ENCODE peak calls at places on chromosomes 5 and 9, in four cellular contexts. One of them, this sample, is unnamed.

GRCh38 chr5:67014957-67015400 is 181.6 kb downstream of the CD180 start:
- DNase-seq in effector memory CD4-positive, alpha-beta T cell: no peak
- DNase-seq in epithelial cell of esophagus: peak; percentile 60
- DNase-seq in fibroblast of pulmonary artery: peak; percentile 91
- DNase-seq in this sample: no peak

GRCh38 chr9:134709512-134710270 is 68.1 kb downstream of the COL5A1 start:
- DNase-seq in effector memory CD4-positive, alpha-beta T cell: no peak
- DNase-seq in epithelial cell of esophagus: no peak
- DNase-seq in fibroblast of pulmonary artery: peak; percentile 53
- DNase-seq in this sample: no peak

GRCh38 chr9:100473271-100474081 is 527 bp downstream of the TMEFF1 start:
- DNase-seq in effector memory CD4-positive, alpha-beta T cell: no peak
- DNase-seq in epithelial cell of esophagus: peak; percentile 36
- DNase-seq in fibroblast of pulmonary artery: peak; percentile 28
- DNase-seq in this sample: peak; percentile 27

GRCh38 chr5:34494111-34494755 is 161.9 kb upstream of the RAI14 start:
- DNase-seq in effector memory CD4-positive, alpha-beta T cell: no peak
- DNase-seq in epithelial cell of esophagus: peak; percentile 39
- DNase-seq in fibroblast of pulmonary artery: peak; percentile 62
- DNase-seq in this sample: no peak

GRCh38 chr9:2138646-2139045 is 123.5 kb downstream of the SMARCA2 start:
- DNase-seq in effector memory CD4-positive, alpha-beta T cell: no peak
- DNase-seq in epithelial cell of esophagus: no peak
- DNase-seq in fibroblast of pulmonary artery: no peak
- DNase-seq in this sample: no peak

GRCh38 chr5:87829214-87829551 is 416.5 kb upstream of the CCNH start:
- DNase-seq in effector memory CD4-positive, alpha-beta T cell: no peak
- DNase-seq in epithelial cell of esophagus: peak; percentile 49
- DNase-seq in fibroblast of pulmonary artery: peak; percentile 10
- DNase-seq in this sample: peak; percentile 66

GRCh38 chr9:98908897-98909634 is 34.6 kb upstream of the COL15A1 start:
- DNase-seq in effector memory CD4-positive, alpha-beta T cell: no peak
- DNase-seq in epithelial cell of esophagus: no peak
- DNase-seq in fibroblast of pulmonary artery: peak; percentile 63
- DNase-seq in this sample: no peak

GRCh38 chr5:178231736-178232123 is 872 bp downstream of the PHYKPL start:
- DNase-seq in effector memory CD4-positive, alpha-beta T cell: no peak
- DNase-seq in epithelial cell of esophagus: no peak
- DNase-seq in fibroblast of pulmonary artery: no peak
- DNase-seq in this sample: no peak

GRCh38 chr9:128022886-128023285 is 42.1 kb upstream of the EEIG1 start:
- DNase-seq in effector memory CD4-positive, alpha-beta T cell: no peak
- DNase-seq in epithelial cell of esophagus: no peak
- DNase-seq in fibroblast of pulmonary artery: peak; percentile 45
- DNase-seq in this sample: peak; percentile 53

GRCh38 chr9:5040730-5041389 is 55.8 kb downstream of the JAK2 start:
- DNase-seq in effector memory CD4-positive, alpha-beta T cell: no peak
- DNase-seq in epithelial cell of esophagus: no peak
- DNase-seq in fibroblast of pulmonary artery: no peak
- DNase-seq in this sample: no peak

GRCh38 chr5:17317499-17317898 is 100.1 kb downstream of the BASP1 start:
- DNase-seq in effector memory CD4-positive, alpha-beta T cell: no peak
- DNase-seq in epithelial cell of esophagus: no peak
- DNase-seq in fibroblast of pulmonary artery: no peak
- DNase-seq in this sample: no peak

GRCh38 chr9:113566011-113566711 is 102.6 kb downstream of the RGS3 start:
- DNase-seq in effector memory CD4-positive, alpha-beta T cell: no peak
- DNase-seq in epithelial cell of esophagus: no peak
- DNase-seq in fibroblast of pulmonary artery: no peak
- DNase-seq in this sample: peak; percentile 49

GRCh38 chr5:139903805-139904565 is 108.4 kb downstream of the PSD2 start:
- DNase-seq in effector memory CD4-positive, alpha-beta T cell: no peak
- DNase-seq in epithelial cell of esophagus: peak; percentile 18
- DNase-seq in fibroblast of pulmonary artery: no peak
- DNase-seq in this sample: no peak

GRCh38 chr9:92489209-92489608 is 6.9 kb upstream of the ASPN start:
- DNase-seq in effector memory CD4-positive, alpha-beta T cell: no peak
- DNase-seq in epithelial cell of esophagus: peak; percentile 32
- DNase-seq in fibroblast of pulmonary artery: no peak
- DNase-seq in this sample: no peak

GRCh38 chr5:43024217-43024616 is 15.9 kb downstream of the ANXA2R start:
- DNase-seq in effector memory CD4-positive, alpha-beta T cell: no peak
- DNase-seq in epithelial cell of esophagus: no peak
- DNase-seq in fibroblast of pulmonary artery: no peak
- DNase-seq in this sample: no peak

GRCh38 chr5:43017438-43017820 is 22.7 kb downstream of the ANXA2R start:
- DNase-seq in effector memory CD4-positive, alpha-beta T cell: no peak
- DNase-seq in epithelial cell of esophagus: peak; percentile 33
- DNase-seq in fibroblast of pulmonary artery: peak; percentile 46
- DNase-seq in this sample: no peak

GRCh38 chr5:43019293-43019614 is 20.9 kb downstream of the ANXA2R start:
- DNase-seq in effector memory CD4-positive, alpha-beta T cell: no peak
- DNase-seq in epithelial cell of esophagus: no peak
- DNase-seq in fibroblast of pulmonary artery: no peak
- DNase-seq in this sample: no peak

GRCh38 chr5:43019615-43020293 is 20.4 kb downstream of the ANXA2R start:
- DNase-seq in effector memory CD4-positive, alpha-beta T cell: peak; percentile 73
- DNase-seq in epithelial cell of esophagus: peak; percentile 89
- DNase-seq in fibroblast of pulmonary artery: peak; percentile 86
- DNase-seq in this sample: peak; percentile 71

GRCh38 chr5:43020294-43020711 is 19.8 kb downstream of the ANXA2R start:
- DNase-seq in effector memory CD4-positive, alpha-beta T cell: no peak
- DNase-seq in epithelial cell of esophagus: no peak
- DNase-seq in fibroblast of pulmonary artery: no peak
- DNase-seq in this sample: no peak
- H3K4me3 ChIP-seq in effector memory CD4-positive, alpha-beta T cell: peak overlapping the region; percentile 78
- H3K4me3 ChIP-seq in epithelial cell of esophagus: peak overlapping the region; percentile 65
- H3K4me3 ChIP-seq in fibroblast of pulmonary artery: peak overlapping the region; percentile 54
- H3K4me3 ChIP-seq in this sample: peak overlapping the region; percentile 24

DNA sequence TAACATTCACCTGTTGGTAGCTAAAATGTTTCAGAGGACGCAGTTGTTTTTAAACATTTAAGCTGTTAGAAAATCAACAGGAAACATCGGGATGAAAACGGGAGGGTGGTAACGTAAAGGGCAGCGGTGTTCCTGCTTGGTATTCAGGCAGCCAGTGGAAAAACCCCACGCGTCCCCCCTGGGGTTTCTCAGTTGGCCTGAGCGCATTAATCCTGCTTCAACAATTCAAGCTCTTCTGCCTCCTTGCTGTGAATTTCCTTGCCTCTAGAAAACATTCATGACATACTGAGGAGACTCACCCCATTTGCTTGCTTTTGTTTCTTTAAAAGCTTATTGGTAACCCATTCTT is 179.7 kb downstream of the YTHDC2 start:
- DNase-seq in effector memory CD4-positive, alpha-beta T cell: no peak
- DNase-seq in epithelial cell of esophagus: no peak
- DNase-seq in fibroblast of pulmonary artery: no peak
- DNase-seq in this sample: no peak
- H3K4me3 ChIP-seq in effector memory CD4-positive, alpha-beta T cell: no peak overlapping the region
- H3K4me3 ChIP-seq in epithelial cell of esophagus: no peak overlapping the region
- H3K4me3 ChIP-seq in fibroblast of pulmonary artery: no peak overlapping the region
- H3K4me3 ChIP-seq in this sample: no peak overlapping the region

GRCh38 chr5:180290568-180291233 is 1.2 kb downstream of the MAPK9 start:
- DNase-seq in effector memory CD4-positive, alpha-beta T cell: no peak
- DNase-seq in epithelial cell of esophagus: peak; percentile 5
- DNase-seq in fibroblast of pulmonary artery: no peak
- DNase-seq in this sample: no peak
- H3K4me3 ChIP-seq in effector memory CD4-positive, alpha-beta T cell: peak overlapping the region; percentile 66
- H3K4me3 ChIP-seq in epithelial cell of esophagus: peak overlapping the region; percentile 66
- H3K4me3 ChIP-seq in fibroblast of pulmonary artery: peak overlapping the region; percentile 71
- H3K4me3 ChIP-seq in this sample: peak overlapping the region; percentile 93

GRCh38 chr5:109003928-109004327 is 256.2 kb downstream of the FER start:
- DNase-seq in effector memory CD4-positive, alpha-beta T cell: no peak
- DNase-seq in epithelial cell of esophagus: no peak
- DNase-seq in fibroblast of pulmonary artery: no peak
- DNase-seq in this sample: no peak

GRCh38 chr5:109005611-109006010 is 257.9 kb downstream of the FER start:
- DNase-seq in effector memory CD4-positive, alpha-beta T cell: no peak
- DNase-seq in epithelial cell of esophagus: peak; percentile 41
- DNase-seq in fibroblast of pulmonary artery: no peak
- DNase-seq in this sample: no peak

GRCh38 chr5:109006129-109006528 is 258.4 kb downstream of the FER start:
- DNase-seq in effector memory CD4-positive, alpha-beta T cell: no peak
- DNase-seq in epithelial cell of esophagus: peak; percentile 20
- DNase-seq in fibroblast of pulmonary artery: no peak
- DNase-seq in this sample: no peak
- H3K4me3 ChIP-seq in effector memory CD4-positive, alpha-beta T cell: no peak overlapping the region
- H3K4me3 ChIP-seq in epithelial cell of esophagus: no peak overlapping the region
- H3K4me3 ChIP-seq in fibroblast of pulmonary artery: no peak overlapping the region
- H3K4me3 ChIP-seq in this sample: no peak overlapping the region